ENCODE peak calls at places on chromosome 13, in five cellular contexts. X is K562, M is SK-N-SH, G is GM12878, E is HepG2. B is an unnamed sample.

GRCh38 chr13:46160474-46161066 is 21.4 kb downstream of the LCP1 start:
- DNase-seq in X (peak), M (peak), G (no peak), E (peak), B (peak)

GRCh38 chr13:44906758-44907157 is 82.5 kb downstream of the NUFIP1 start:
- DNase-seq in X (no peak), M (no peak), G (no peak), E (no peak), B (no peak)

GRCh38 chr13:73440296-73440895 is 381.6 kb downstream of the KLF5 start:
- DNase-seq in X (no peak), M (no peak), G (no peak), E (no peak), B (peak)

GRCh38 chr13:49625392-49626137 is 2.7 kb upstream of the ARL11 start:
- DNase-seq in X (no peak), M (no peak), G (no peak), E (peak), B (no peak)

GRCh38 chr13:65943711-65944110 is 1286.4 kb downstream of the PCDH9 start:
- DNase-seq in X (no peak), M (no peak), G (no peak), E (no peak), B (no peak)

GRCh38 chr13:25847635-25848616 is 203.9 kb downstream of the SHISA2 start:
- DNase-seq in X (no peak), M (peak), G (no peak), E (no peak), B (no peak)

GRCh38 chr13:33194820-33195692 is 90.5 kb downstream of the STARD13 start:
- DNase-seq in X (no peak), M (peak), G (peak), E (peak), B (no peak)

GRCh38 chr13:60583196-60583908 is 186.3 kb downstream of the TDRD3 start:
- DNase-seq in X (no peak), M (no peak), G (no peak), E (peak), B (no peak)

GRCh38 chr13:67119481-67119883 is 110.7 kb downstream of the PCDH9 start:
- DNase-seq in X (no peak), M (no peak), G (no peak), E (no peak), B (peak)

GRCh38 chr13:46860734-46861133 is 36.1 kb downstream of the HTR2A start:
- DNase-seq in X (no peak), M (peak), G (no peak), E (no peak), B (no peak)

GRCh38 chr13:107716741-107717140 is 498.6 kb downstream of the LIG4 start:
- DNase-seq in X (no peak), M (no peak), G (no peak), E (no peak), B (no peak)

GRCh38 chr13:67833564-67833963 is 603.4 kb upstream of the PCDH9 start:
- DNase-seq in X (no peak), M (no peak), G (no peak), E (no peak), B (no peak)

DNA sequence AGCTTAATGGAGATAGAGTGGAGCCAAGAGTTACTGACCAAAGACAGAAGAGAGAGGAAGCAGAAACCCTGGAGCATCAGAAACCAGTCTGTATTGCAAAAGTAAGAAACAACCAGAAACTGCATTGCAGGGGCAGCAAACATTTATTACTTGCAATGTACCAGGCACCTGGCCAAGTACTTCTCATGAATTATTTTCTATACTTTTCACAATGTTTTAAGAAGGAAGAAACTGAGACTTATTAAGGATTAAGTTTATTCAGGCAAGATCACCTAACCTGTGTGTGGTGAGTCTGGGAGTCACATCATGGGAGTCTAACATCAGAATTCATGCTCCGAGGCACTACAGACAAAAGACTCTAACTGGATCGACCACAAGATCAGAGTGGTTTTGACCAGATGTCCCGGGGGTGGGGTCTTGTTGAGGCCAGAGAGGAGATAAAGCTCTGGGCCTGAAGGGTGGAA is 47.4 kb downstream of the TNFRSF19 start:
- DNase-seq in X (no peak), M (no peak), G (no peak), E (no peak), B (no peak)
- H3K9ac ChIP-seq in X (no peak), M (peak), G (no peak), E (no peak), B (no peak)

GRCh38 chr13:109096101-109096500 is 466.7 kb downstream of the MYO16 start:
- DNase-seq in X (no peak), M (no peak), G (no peak), E (no peak), B (no peak)

GRCh38 chr13:109105899-109106298 is 476.5 kb downstream of the MYO16 start:
- DNase-seq in X (no peak), M (no peak), G (no peak), E (no peak), B (no peak)

GRCh38 chr13:109095126-109095525 is 465.7 kb downstream of the MYO16 start:
- DNase-seq in X (no peak), M (no peak), G (no peak), E (no peak), B (no peak)

GRCh38 chr13:109101550-109102144 is 472.2 kb downstream of the MYO16 start:
- DNase-seq in X (no peak), M (no peak), G (no peak), E (no peak), B (no peak)

GRCh38 chr13:109100705-109101104 is 471.3 kb downstream of the MYO16 start:
- DNase-seq in X (no peak), M (no peak), G (no peak), E (no peak), B (no peak)
- TF ChIP-seq ZBTB33 in X (no peak), M (no peak), G (no peak), E (no peak), B (no peak)

GRCh38 chr13:43785681-43786471 is 896 bp downstream of the ENOX1 start:
- DNase-seq in X (peak), M (peak), G (no peak), E (no peak), B (no peak)

GRCh38 chr13:43786766-43787517 is at the start of gene ENOX1:
- DNase-seq in X (no peak), M (peak), G (no peak), E (no peak), B (peak)

GRCh38 chr13:43786472-43786765 is 353 bp downstream of the ENOX1 start:
- DNase-seq in X (no peak), M (no peak), G (no peak), E (no peak), B (no peak)

GRCh38 chr13:43787518-43787891 is 733 bp upstream of the ENOX1 start:
- DNase-seq in X (no peak), M (no peak), G (no peak), E (no peak), B (no peak)

GRCh38 chr13:43787998-43788397 is 1.2 kb upstream of the ENOX1 start:
- DNase-seq in X (no peak), M (peak), G (no peak), E (no peak), B (peak)
- H3K9ac ChIP-seq in X (no peak), M (peak), G (no peak), E (no peak), B (peak)

DNA sequence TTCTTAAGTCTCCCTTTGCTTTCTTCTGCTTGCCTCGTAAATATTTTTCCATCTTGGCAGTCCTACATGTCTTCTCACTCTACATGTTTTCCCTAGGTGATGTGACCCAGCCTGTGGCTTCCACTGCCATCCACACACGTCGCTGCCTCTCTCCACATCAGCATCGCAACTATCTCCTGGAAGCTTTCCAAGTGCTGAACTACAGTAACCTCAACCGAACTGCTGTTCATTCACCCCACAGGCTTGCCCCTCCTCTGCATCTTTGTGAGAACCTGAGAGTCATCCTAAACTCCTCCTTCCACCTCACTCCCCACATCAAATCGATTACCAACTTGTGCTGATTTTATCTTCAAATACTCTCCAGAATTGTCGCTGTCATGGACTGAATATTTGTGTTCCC is 41.2 kb upstream of the USPL1 start:
- DNase-seq in X (no peak), M (no peak), G (no peak), E (peak), B (no peak)
- TF ChIP-seq ZBTB33 in X (no peak), M (no peak), G (no peak), E (no peak), B (no peak)

DNA sequence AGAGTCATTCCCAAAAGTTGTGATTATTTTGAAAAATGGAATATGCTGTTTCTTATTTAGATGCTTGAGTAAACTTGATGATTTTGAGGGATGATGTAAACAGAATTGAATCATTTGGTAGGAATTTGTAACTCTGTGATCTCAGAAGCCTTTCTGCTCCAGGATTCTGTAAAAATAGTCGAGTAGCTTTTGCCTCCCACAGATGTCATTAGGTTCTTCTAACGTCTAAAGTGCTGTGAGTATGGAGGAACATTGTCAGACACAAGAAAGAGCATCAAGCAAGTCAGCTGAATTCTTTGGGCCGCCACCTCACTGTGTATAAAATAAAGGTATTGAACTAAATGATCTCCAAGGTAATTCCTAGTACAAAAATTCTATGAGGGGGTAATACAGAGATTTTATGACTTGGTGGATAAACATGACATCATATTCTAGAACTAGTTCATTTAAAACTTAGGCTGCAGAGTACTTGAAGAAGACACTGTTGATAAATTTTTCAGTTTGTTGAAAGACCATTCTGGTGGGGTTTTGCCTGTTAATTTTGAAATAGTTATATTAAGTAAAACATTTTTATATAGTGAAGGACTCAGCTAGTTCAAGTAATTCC is 1.4 kb upstream of the GPR183 start:
- DNase-seq in X (no peak), M (no peak), G (no peak), E (no peak), B (no peak)
- H3K9ac ChIP-seq in X (no peak), M (no peak), G (peak), E (no peak), B (peak)